ENCODE peak calls at places on chromosome 15, in seven cellular contexts. V, X, Z, I, N, F and J are unnamed samples.

GRCh38 chr15:69957175-69957574 is 140.5 kb downstream of the TLE3 start:
- DNase-seq in V (no peak), X (no peak), Z (no peak), I (no peak), N (no peak), F (no peak), J (no peak)

GRCh38 chr15:34248190-34248589 is 23.4 kb downstream of the EMC4 start:
- DNase-seq in V (no peak), X (no peak), Z (no peak), I (no peak), N (no peak), F (no peak), J (no peak)

GRCh38 chr15:88913017-88913849 is at the start of gene MFGE8:
- DNase-seq in V (no peak), X (peak), Z (peak), I (peak), N (peak), F (peak), J (peak)

GRCh38 chr15:92454525-92455105 is 60.9 kb downstream of the ST8SIA2 start:
- DNase-seq in V (no peak), X (no peak), Z (no peak), I (no peak), N (no peak), F (no peak), J (no peak)

GRCh38 chr15:46166750-46167149 is 531.9 kb downstream of the SQOR start:
- DNase-seq in V (no peak), X (no peak), Z (no peak), I (no peak), N (no peak), F (no peak), J (no peak)

GRCh38 chr15:29132110-29132420 is 137.6 kb downstream of the NSMCE3 start:
- DNase-seq in V (no peak), X (no peak), Z (no peak), I (no peak), N (no peak), F (peak), J (no peak)

GRCh38 chr15:82108489-82109078 is 62.8 kb upstream of the MEX3B start:
- DNase-seq in V (peak), X (peak), Z (peak), I (peak), N (peak), F (peak), J (peak)

GRCh38 chr15:89630974-89631901 is 24.0 kb downstream of the KIF7 start:
- DNase-seq in V (no peak), X (no peak), Z (no peak), I (no peak), N (no peak), F (no peak), J (no peak)

GRCh38 chr15:90939756-90940155 is 4.7 kb downstream of the UNC45A start:
- DNase-seq in V (no peak), X (no peak), Z (no peak), I (no peak), N (no peak), F (no peak), J (no peak)

GRCh38 chr15:101733545-101733944 is 9.3 kb upstream of the TARS3 start:
- DNase-seq in V (no peak), X (no peak), Z (no peak), I (no peak), N (no peak), F (no peak), J (no peak)

GRCh38 chr15:93057618-93058017 is 31.4 kb downstream of the RGMA start:
- DNase-seq in V (no peak), X (no peak), Z (no peak), I (no peak), N (no peak), F (peak), J (no peak)

GRCh38 chr15:69531302-69532027 is 78.8 kb downstream of the RPLP1 start:
- DNase-seq in V (no peak), X (no peak), Z (no peak), I (no peak), N (peak), F (peak), J (peak)

GRCh38 chr15:58697220-58697619 is 52.3 kb downstream of the ADAM10 start:
- DNase-seq in V (no peak), X (no peak), Z (no peak), I (no peak), N (no peak), F (no peak), J (no peak)

GRCh38 chr15:45133561-45133920 is 3.7 kb downstream of the DUOX1 start:
- DNase-seq in V (no peak), X (no peak), Z (no peak), I (no peak), N (no peak), F (peak), J (no peak)

GRCh38 chr15:25061808-25062550 is 107.2 kb downstream of the SNRPN start:
- DNase-seq in V (no peak), X (no peak), Z (no peak), I (no peak), N (no peak), F (peak), J (no peak)

GRCh38 chr15:94777037-94777436 is 545.7 kb downstream of the MCTP2 start:
- DNase-seq in V (no peak), X (no peak), Z (no peak), I (no peak), N (no peak), F (no peak), J (no peak)